ENCODE peak calls at places on chromosomes 16 and 17, in seven cellular contexts. Y is esophagus muscularis mucosa; F is mammary epithelial cell; Q is CD8-positive, alpha-beta memory T cell; R is heart right ventricle; H is mesenchymal stem cell; Z is CD4-positive, CD25-positive, alpha-beta regulatory T cell. C is an unnamed sample.
A peak's percentile ranks its signal among the peaks of the same experiment; 100 is the strongest.

GRCh38 chr16:89401641-89402445 is 88.5 kb downstream of the ANKRD11 start:
- DNase-seq in H (no peak), F (no peak), R (no peak), Q (no peak), Y (no peak), Z (no peak), C (peak; percentile 53)

GRCh38 chr17:19003966-19004600 is 481 bp downstream of the FAM83G start:
- DNase-seq in R (no peak), H (peak; percentile 63), F (peak; percentile 54), Y (no peak), Q (peak; percentile 65), Z (peak; percentile 75), C (no peak)

GRCh38 chr16:77613115-77613514 is 109.2 kb upstream of the NUDT7 start:
- DNase-seq in F (no peak), H (no peak), R (no peak), Z (no peak), Q (no peak), Y (peak; percentile 47), C (no peak)

GRCh38 chr17:80176757-80177156 is 6.9 kb downstream of the CARD14 start:
- DNase-seq in Z (no peak), R (no peak), F (no peak), Q (no peak), H (no peak), Y (no peak), C (no peak)

GRCh38 chr17:72984145-72984924 is 108.2 kb downstream of the SLC39A11 start:
- DNase-seq in H (peak; percentile 85), Q (no peak), R (no peak), Z (no peak), F (peak; percentile 73), Y (no peak), C (no peak)

GRCh38 chr16:72829846-72830620 is 217.9 kb downstream of the ZFHX3 start:
- DNase-seq in R (no peak), Q (no peak), Z (no peak), F (no peak), Y (no peak), H (peak; percentile 63), C (no peak)

GRCh38 chr16:4087099-4087885 is 28.9 kb downstream of the ADCY9 start:
- DNase-seq in Z (no peak), F (no peak), Y (no peak), H (no peak), R (no peak), Q (no peak), C (no peak)

GRCh38 chr17:7838291-7839075 is 4.5 kb downstream of the KDM6B start:
- DNase-seq in Q (peak; percentile 44), H (peak; percentile 90), Z (peak; percentile 43), F (no peak), Y (no peak), R (no peak), C (no peak)

GRCh38 chr17:81608605-81609004 is 28.3 kb downstream of the NPLOC4 start:
- DNase-seq in Z (no peak), Y (no peak), R (no peak), F (no peak), H (no peak), Q (no peak), C (no peak)

GRCh38 chr17:71361691-71362450 is 758.9 kb upstream of the SOX9 start:
- DNase-seq in R (no peak), Z (no peak), F (peak; percentile 44), Y (no peak), Q (no peak), H (no peak), C (no peak)

GRCh38 chr16:79562166-79562823 is 38.2 kb downstream of the MAF start:
- DNase-seq in Q (no peak), R (no peak), Z (no peak), F (no peak), Y (no peak), H (no peak), C (no peak)

GRCh38 chr17:81002409-81003361 is 11.0 kb downstream of the CHMP6 start:
- DNase-seq in Y (no peak), R (peak; percentile 74), Q (no peak), H (peak; percentile 40), Z (no peak), F (peak; percentile 65), C (no peak)

GRCh38 chr16:47317465-47318240 is 143.2 kb downstream of the ITFG1 start:
- DNase-seq in Q (no peak), Y (no peak), R (no peak), F (no peak), Z (no peak), H (no peak), C (no peak)

GRCh38 chr17:60631119-60631518 is 31.1 kb downstream of the PPM1D start:
- DNase-seq in R (no peak), Q (no peak), Z (no peak), Y (no peak), F (no peak), H (no peak), C (no peak)

GRCh38 chr17:82120148-82120547 is 22.1 kb upstream of the FASN start:
- DNase-seq in H (peak; percentile 59), Y (no peak), R (no peak), Q (peak; percentile 67), F (no peak), Z (peak; percentile 39), C (no peak)

GRCh38 chr17:83119987-83120864 is 40.8 kb downstream of the METRNL start:
- DNase-seq in Q (peak; percentile 13), H (peak; percentile 16), Y (no peak), R (no peak), F (peak; percentile 29), Z (peak; percentile 68), C (no peak)

GRCh38 chr17:74659898-74660297 is 36.4 kb upstream of the CD300E start:
- DNase-seq in R (no peak), H (no peak), F (no peak), Z (no peak), Q (no peak), Y (no peak), C (no peak)

GRCh38 chr16:27771201-27771910 is 221.4 kb downstream of the KATNIP start:
- DNase-seq in H (no peak), F (no peak), R (no peak), Y (no peak), Q (no peak), Z (no peak), C (no peak)

GRCh38 chr16:284204-285120 is 1.5 kb downstream of the PDIA2 start:
- DNase-seq in Q (no peak), H (no peak), R (no peak), Z (no peak), Y (no peak), F (no peak), C (peak; percentile 65)

GRCh38 chr16:50290856-50291255 is 24.5 kb downstream of the ADCY7 start:
- DNase-seq in Y (no peak), Q (no peak), Z (no peak), H (no peak), F (no peak), R (no peak), C (no peak)

GRCh38 chr16:1793578-1794220 is at the start of gene IGFALS:
- DNase-seq in F (no peak), Q (no peak), H (no peak), R (no peak), Z (no peak), Y (no peak), C (no peak)

GRCh38 chr17:67360880-67361279 is 5.5 kb downstream of the PSMD12 start:
- DNase-seq in R (no peak), F (peak; percentile 63), Y (no peak), Q (no peak), H (no peak), Z (no peak), C (no peak)

GRCh38 chr17:65530985-65531507 is 30.4 kb downstream of the AXIN2 start:
- DNase-seq in Q (no peak), R (peak; percentile 32), Y (no peak), F (no peak), Z (no peak), H (no peak), C (peak; percentile 33)

DNA sequence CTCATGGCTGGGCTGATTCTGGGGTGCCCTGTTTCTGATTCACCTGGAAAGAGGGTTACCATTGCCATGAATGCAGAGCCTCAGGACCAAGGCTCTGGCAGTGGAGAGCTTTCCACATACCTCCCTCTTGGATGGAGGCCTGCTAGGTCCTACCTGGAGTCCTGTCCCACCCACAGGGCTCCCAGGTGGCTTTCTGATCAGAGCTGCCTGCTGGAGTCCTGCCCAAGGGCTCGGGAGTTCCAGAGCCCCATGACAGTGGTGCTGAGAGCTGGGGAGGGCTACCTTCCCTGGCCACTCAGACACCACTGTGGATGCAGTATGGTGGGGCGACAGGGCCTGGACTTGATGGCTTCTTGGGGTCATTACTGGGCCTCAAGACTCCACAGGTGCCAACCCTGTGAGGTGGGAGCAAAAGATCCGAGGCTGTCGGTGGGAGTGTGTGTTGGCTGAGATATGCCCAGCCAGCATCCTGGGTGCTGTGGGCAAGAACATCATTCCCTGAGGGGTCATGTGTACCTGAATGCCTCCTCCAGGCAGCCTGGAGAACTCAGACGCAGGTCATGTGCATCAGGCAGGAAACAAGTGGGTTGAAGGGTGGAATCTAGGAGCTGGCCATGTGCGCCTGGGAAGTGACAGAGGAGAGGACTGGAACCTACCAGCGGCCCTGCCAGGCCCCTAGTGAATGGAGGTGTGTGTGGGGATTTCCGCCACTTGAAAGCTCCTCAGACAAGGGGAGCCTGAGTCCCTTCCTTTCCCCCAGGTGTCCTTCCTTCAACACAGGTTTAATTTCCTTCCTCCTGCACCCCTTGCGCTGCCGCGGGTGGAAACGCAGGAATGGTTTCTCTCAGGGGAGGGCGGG is 2.3 kb upstream of the WNT3 start:
- DNase-seq in F (no peak), Y (no peak), Z (no peak), R (no peak), H (no peak), Q (no peak), C (no peak)
- H3K27me3 ChIP-seq in F (no peaks in the 10 kb centered on the region), Y (peaks cover 57% of the 10 kb centered on the region), Z (peaks cover 20% of the 10 kb centered on the region), R (peaks cover 80% of the 10 kb centered on the region), H (peaks cover 75% of the 10 kb centered on the region), Q (peaks cover 42% of the 10 kb centered on the region), C (peaks cover 46% of the 10 kb centered on the region)

GRCh38 chr16:22648141-22648540 is 137.4 kb downstream of the NPIPB5 start:
- DNase-seq in Q (no peak), F (no peak), Y (no peak), Z (no peak), R (no peak), H (no peak), C (no peak)
- H3K27me3 ChIP-seq in Q (peaks cover 5% of the 10 kb centered on the region), F (peaks cover 3% of the 10 kb centered on the region), Y (no peaks in the 10 kb centered on the region), Z (peaks cover 39% of the 10 kb centered on the region), R (peaks cover 66% of the 10 kb centered on the region), H (peaks cover 24% of the 10 kb centered on the region), C (no peaks in the 10 kb centered on the region)

GRCh38 chr17:2933606-2934005 is 129.8 kb downstream of the OR1D5 start:
- DNase-seq in H (no peak), Q (no peak), F (no peak), R (no peak), Y (no peak), Z (no peak), C (no peak)
- H3K27me3 ChIP-seq in H (no peaks in the 10 kb centered on the region), Q (no peaks in the 10 kb centered on the region), F (no peaks in the 10 kb centered on the region), R (no peaks in the 10 kb centered on the region), Y (no peaks in the 10 kb centered on the region), Z (no peaks in the 10 kb centered on the region), C (no peaks in the 10 kb centered on the region)

DNA sequence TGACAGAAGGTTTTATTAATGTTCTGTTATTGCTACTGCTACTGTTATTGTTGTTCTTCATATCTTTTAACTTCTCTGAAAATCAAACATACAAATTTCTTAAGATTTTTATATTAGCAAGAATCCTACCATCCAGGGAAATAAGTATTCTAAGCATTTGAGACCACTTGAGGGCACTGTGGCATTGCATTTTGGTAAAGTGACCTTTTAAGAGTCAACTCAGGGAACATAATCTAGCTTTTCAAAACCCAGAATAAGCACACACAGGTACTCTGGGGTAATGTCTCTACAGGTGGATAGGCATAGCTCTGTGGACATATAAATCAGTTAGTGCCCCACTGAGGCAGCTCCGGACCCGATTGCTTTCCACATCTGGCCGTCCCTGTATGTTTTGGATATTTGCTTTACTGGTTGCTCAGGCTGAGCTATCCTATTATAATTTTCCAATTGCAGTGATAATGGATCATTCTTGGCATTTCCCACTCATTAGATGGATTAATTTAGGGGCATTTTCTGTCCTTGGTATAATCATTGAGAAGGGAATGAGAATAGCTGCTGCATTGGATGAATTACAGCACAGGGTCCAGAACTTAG is 1425.1 kb upstream of the CDH8 start:
- DNase-seq in F (peak; percentile 1), R (no peak), Q (no peak), H (peak; percentile 65), Z (no peak), Y (no peak), C (no peak)
- H3K27me3 ChIP-seq in F (no peaks in the 10 kb centered on the region), R (no peaks in the 10 kb centered on the region), Q (no peaks in the 10 kb centered on the region), H (no peaks in the 10 kb centered on the region), Z (no peaks in the 10 kb centered on the region), Y (no peaks in the 10 kb centered on the region), C (no peaks in the 10 kb centered on the region)

C was measured in heart left ventricle.